ENCODE peak calls at places on chromosomes 7 and 10, in six cellular contexts. One of them, this sample, is unnamed.

GRCh38 chr7:107327986-107328569 is 141.8 kb upstream of the GPR22 start:
- DNase-seq in endothelial cell: no peak
- DNase-seq in mammary epithelial cell: peak
- DNase-seq in pancreas: no peak
- DNase-seq in neural progenitor cell: no peak
- DNase-seq in fibroblast of the aortic adventitia: peak
- DNase-seq in this sample: no peak

GRCh38 chr10:61825001-61825400 is 76.5 kb upstream of the ARID5B start:
- DNase-seq in endothelial cell: no peak
- DNase-seq in mammary epithelial cell: no peak
- DNase-seq in pancreas: no peak
- DNase-seq in neural progenitor cell: no peak
- DNase-seq in fibroblast of the aortic adventitia: no peak
- DNase-seq in this sample: no peak

GRCh38 chr7:641269-641671 is 85.2 kb upstream of the DNAAF5 start:
- DNase-seq in endothelial cell: no peak
- DNase-seq in mammary epithelial cell: no peak
- DNase-seq in pancreas: no peak
- DNase-seq in neural progenitor cell: no peak
- DNase-seq in fibroblast of the aortic adventitia: no peak
- DNase-seq in this sample: no peak

GRCh38 chr10:89975716-89976243 is 274.4 kb downstream of the KIF20B start:
- DNase-seq in endothelial cell: no peak
- DNase-seq in mammary epithelial cell: no peak
- DNase-seq in pancreas: no peak
- DNase-seq in neural progenitor cell: no peak
- DNase-seq in fibroblast of the aortic adventitia: no peak
- DNase-seq in this sample: no peak

GRCh38 chr10:23918839-23919238 is 290.1 kb upstream of the KIAA1217 start:
- DNase-seq in endothelial cell: no peak
- DNase-seq in mammary epithelial cell: peak
- DNase-seq in pancreas: no peak
- DNase-seq in neural progenitor cell: no peak
- DNase-seq in fibroblast of the aortic adventitia: no peak
- DNase-seq in this sample: no peak

GRCh38 chr10:28728396-28728795 is 51.1 kb downstream of the BAMBI start:
- DNase-seq in endothelial cell: no peak
- DNase-seq in mammary epithelial cell: peak
- DNase-seq in pancreas: no peak
- DNase-seq in neural progenitor cell: no peak
- DNase-seq in fibroblast of the aortic adventitia: no peak
- DNase-seq in this sample: no peak

GRCh38 chr7:82441916-82442478 is 1.6 kb downstream of the CACNA2D1 start:
- DNase-seq in endothelial cell: no peak
- DNase-seq in mammary epithelial cell: peak
- DNase-seq in pancreas: no peak
- DNase-seq in neural progenitor cell: peak
- DNase-seq in fibroblast of the aortic adventitia: peak
- DNase-seq in this sample: no peak

GRCh38 chr7:963236-964078 is 9.0 kb upstream of the ADAP1 start:
- DNase-seq in endothelial cell: no peak
- DNase-seq in mammary epithelial cell: no peak
- DNase-seq in pancreas: peak
- DNase-seq in neural progenitor cell: peak
- DNase-seq in fibroblast of the aortic adventitia: no peak
- DNase-seq in this sample: no peak

GRCh38 chr7:51255536-51256243 is 60.9 kb downstream of the COBL start:
- DNase-seq in endothelial cell: no peak
- DNase-seq in mammary epithelial cell: no peak
- DNase-seq in pancreas: no peak
- DNase-seq in neural progenitor cell: peak
- DNase-seq in fibroblast of the aortic adventitia: no peak
- DNase-seq in this sample: no peak

GRCh38 chr10:128539784-128540759 is 413.8 kb upstream of the MKI67 start:
- DNase-seq in endothelial cell: peak
- DNase-seq in mammary epithelial cell: no peak
- DNase-seq in pancreas: no peak
- DNase-seq in neural progenitor cell: peak
- DNase-seq in fibroblast of the aortic adventitia: no peak
- DNase-seq in this sample: peak

DNA sequence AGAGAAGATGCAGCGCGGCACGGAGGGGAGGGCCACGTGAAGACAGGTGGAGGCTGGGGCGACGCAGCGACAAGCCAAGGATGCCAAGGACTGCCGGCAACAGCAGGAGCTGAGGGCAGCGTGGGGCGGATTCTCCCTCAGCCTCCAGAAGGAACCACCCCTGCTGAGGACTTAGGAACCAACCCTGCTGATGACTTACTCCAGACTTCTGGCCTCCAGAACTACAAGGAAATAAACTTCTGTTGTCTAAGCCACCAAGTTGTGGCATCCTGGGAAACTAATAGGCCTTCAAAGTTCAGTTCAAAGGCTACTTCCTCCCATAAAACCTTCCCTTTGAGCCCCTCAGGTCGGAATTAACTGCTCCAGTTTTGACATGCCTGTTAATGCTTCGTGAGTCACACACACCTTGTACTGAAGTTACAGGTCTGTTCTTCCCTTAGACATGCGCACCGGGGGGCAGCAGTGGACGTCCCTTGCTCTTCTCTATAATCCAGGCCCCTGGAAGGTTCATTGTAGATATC is 88.4 kb upstream of the RHEB start:
- DNase-seq in endothelial cell: no peak
- DNase-seq in mammary epithelial cell: peak
- DNase-seq in pancreas: no peak
- DNase-seq in neural progenitor cell: no peak
- DNase-seq in fibroblast of the aortic adventitia: no peak
- DNase-seq in this sample: no peak
- TF ChIP-seq CTCF in endothelial cell: no peak
- TF ChIP-seq CTCF in mammary epithelial cell: no peak
- TF ChIP-seq CTCF in pancreas: no peak
- TF ChIP-seq CTCF in neural progenitor cell: no peak
- TF ChIP-seq CTCF in fibroblast of the aortic adventitia: no peak
- TF ChIP-seq CTCF in this sample: no peak

DNA sequence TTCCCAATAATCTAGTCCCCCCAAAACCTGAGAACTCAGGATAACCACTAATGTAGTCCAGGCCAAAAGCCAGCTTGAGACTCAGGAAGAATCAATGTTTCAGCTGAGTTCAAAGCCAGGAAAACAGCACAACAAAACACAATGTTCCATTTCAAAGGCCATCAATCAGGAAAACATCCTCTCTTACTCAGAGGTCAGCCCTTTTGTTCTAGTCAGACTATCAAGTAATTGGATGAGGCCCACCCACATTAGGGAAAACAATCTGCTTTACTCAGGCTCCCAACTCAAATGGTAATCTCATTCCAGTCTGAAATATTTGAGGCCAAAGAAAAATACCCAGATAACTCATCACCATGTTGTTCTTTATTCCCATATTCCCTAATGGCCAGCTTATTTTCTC is 152.2 kb downstream of the SDHAF3 start:
- DNase-seq in endothelial cell: no peak
- DNase-seq in mammary epithelial cell: no peak
- DNase-seq in pancreas: no peak
- DNase-seq in neural progenitor cell: peak
- DNase-seq in fibroblast of the aortic adventitia: no peak
- DNase-seq in this sample: no peak
- TF ChIP-seq CTCF in endothelial cell: no peak
- TF ChIP-seq CTCF in mammary epithelial cell: no peak
- TF ChIP-seq CTCF in pancreas: no peak
- TF ChIP-seq CTCF in neural progenitor cell: no peak
- TF ChIP-seq CTCF in fibroblast of the aortic adventitia: no peak
- TF ChIP-seq CTCF in this sample: no peak

DNA sequence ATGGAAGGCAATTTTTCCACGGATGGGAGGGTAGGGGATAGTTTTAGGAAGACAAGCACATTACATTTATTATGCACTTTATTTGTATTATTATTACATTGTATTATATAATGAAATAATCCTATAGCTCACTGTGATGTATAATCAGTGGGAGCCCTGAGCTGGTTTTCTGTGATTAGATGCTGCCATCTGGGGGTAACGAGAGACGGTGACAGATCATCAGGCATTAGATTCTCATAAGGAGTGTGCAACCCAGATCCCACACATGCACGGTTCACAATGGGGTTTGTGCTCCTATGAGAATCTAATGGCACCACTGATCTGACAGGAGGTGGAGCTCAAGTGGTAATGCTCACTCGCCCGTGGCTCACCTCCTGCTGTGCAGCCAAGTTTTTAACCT is 103.9 kb upstream of the STK17A start:
- DNase-seq in endothelial cell: no peak
- DNase-seq in mammary epithelial cell: peak
- DNase-seq in pancreas: no peak
- DNase-seq in neural progenitor cell: no peak
- DNase-seq in fibroblast of the aortic adventitia: no peak
- DNase-seq in this sample: no peak
- TF ChIP-seq CTCF in endothelial cell: no peak
- TF ChIP-seq CTCF in mammary epithelial cell: no peak
- TF ChIP-seq CTCF in pancreas: no peak
- TF ChIP-seq CTCF in neural progenitor cell: peak
- TF ChIP-seq CTCF in fibroblast of the aortic adventitia: no peak
- TF ChIP-seq CTCF in this sample: no peak

DNA sequence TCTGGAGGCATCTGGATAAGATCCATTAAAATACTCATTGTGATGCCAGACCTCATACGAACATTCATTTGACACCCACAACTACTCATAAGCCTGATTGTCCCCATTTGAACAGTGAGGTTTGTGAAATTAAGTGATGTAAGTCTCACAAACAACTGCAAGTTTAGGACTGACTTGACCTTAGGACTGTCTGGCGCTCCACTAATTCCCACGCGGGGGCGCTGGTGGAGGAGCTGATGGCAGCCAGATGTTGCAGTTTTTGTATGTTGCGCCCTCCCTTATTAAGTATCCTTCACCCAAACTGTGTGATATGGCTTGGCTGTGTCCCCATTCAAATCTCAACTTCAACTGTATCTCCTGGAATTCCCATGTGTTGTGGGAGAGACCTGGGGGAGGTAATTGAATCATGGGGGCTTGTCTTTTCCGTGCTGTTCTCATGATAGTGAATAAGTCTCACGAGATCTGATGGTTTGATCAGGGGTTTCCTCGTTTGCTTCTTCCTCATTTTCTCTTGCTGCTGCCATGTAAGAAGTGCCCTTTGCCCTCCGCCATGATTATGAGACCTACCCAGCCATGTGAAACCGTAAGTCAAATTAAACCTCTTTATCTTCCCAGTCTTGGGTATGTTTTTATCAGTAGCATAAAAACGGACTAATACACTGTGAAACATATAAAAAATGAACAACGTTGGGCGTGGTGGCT is 20.3 kb upstream of the TIAL1 start:
- DNase-seq in endothelial cell: peak
- DNase-seq in mammary epithelial cell: no peak
- DNase-seq in pancreas: no peak
- DNase-seq in neural progenitor cell: no peak
- DNase-seq in fibroblast of the aortic adventitia: peak
- DNase-seq in this sample: peak
- TF ChIP-seq CTCF in endothelial cell: no peak
- TF ChIP-seq CTCF in mammary epithelial cell: no peak
- TF ChIP-seq CTCF in pancreas: no peak
- TF ChIP-seq CTCF in neural progenitor cell: peak
- TF ChIP-seq CTCF in fibroblast of the aortic adventitia: peak
- TF ChIP-seq CTCF in this sample: no peak

DNA sequence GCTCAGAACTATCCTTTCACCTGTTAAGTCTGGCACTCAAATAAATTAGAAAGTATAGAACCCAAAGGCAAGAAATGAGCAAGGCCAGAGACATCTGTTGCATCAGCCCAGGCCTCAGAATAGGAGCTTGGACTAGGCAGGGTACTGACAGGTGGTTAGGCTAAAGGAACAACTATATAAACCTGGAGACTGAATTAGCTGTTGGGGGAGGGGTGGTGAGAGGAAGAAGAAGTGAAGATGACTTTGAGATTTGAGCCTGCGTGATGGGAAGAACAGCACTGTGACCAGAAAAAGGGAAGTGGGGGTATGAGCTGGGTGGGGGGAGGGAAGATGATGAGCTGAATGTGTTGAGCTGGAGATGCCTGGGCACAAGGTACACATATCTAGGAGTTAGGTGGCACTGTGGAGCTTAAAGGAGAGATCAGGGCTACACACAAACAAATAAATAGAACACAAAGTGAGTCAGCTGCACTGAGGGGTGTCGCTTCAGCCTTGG is 244.7 kb downstream of the PTEN start:
- DNase-seq in endothelial cell: no peak
- DNase-seq in mammary epithelial cell: no peak
- DNase-seq in pancreas: no peak
- DNase-seq in neural progenitor cell: no peak
- DNase-seq in fibroblast of the aortic adventitia: no peak
- DNase-seq in this sample: no peak
- TF ChIP-seq CTCF in endothelial cell: no peak
- TF ChIP-seq CTCF in mammary epithelial cell: no peak
- TF ChIP-seq CTCF in pancreas: no peak
- TF ChIP-seq CTCF in neural progenitor cell: no peak
- TF ChIP-seq CTCF in fibroblast of the aortic adventitia: no peak
- TF ChIP-seq CTCF in this sample: no peak

GRCh38 chr10:116836087-116836486 is 13.2 kb upstream of the ENO4 start:
- DNase-seq in endothelial cell: no peak
- DNase-seq in mammary epithelial cell: no peak
- DNase-seq in pancreas: no peak
- DNase-seq in neural progenitor cell: peak
- DNase-seq in fibroblast of the aortic adventitia: no peak
- DNase-seq in this sample: no peak

GRCh38 chr10:116835658-116836057 is 13.6 kb upstream of the ENO4 start:
- DNase-seq in endothelial cell: no peak
- DNase-seq in mammary epithelial cell: no peak
- DNase-seq in pancreas: no peak
- DNase-seq in neural progenitor cell: no peak
- DNase-seq in fibroblast of the aortic adventitia: no peak
- DNase-seq in this sample: no peak

GRCh38 chr10:116833986-116834760 is 15.1 kb upstream of the ENO4 start:
- DNase-seq in endothelial cell: no peak
- DNase-seq in mammary epithelial cell: no peak
- DNase-seq in pancreas: no peak
- DNase-seq in neural progenitor cell: peak
- DNase-seq in fibroblast of the aortic adventitia: no peak
- DNase-seq in this sample: no peak

GRCh38 chr10:116838143-116838725 is 11.1 kb upstream of the ENO4 start:
- DNase-seq in endothelial cell: no peak
- DNase-seq in mammary epithelial cell: no peak
- DNase-seq in pancreas: no peak
- DNase-seq in neural progenitor cell: no peak
- DNase-seq in fibroblast of the aortic adventitia: no peak
- DNase-seq in this sample: no peak

GRCh38 chr10:116836902-116837513 is 12.3 kb upstream of the ENO4 start:
- DNase-seq in endothelial cell: no peak
- DNase-seq in mammary epithelial cell: no peak
- DNase-seq in pancreas: no peak
- DNase-seq in neural progenitor cell: no peak
- DNase-seq in fibroblast of the aortic adventitia: peak
- DNase-seq in this sample: no peak
- TF ChIP-seq CTCF in endothelial cell: no peak
- TF ChIP-seq CTCF in mammary epithelial cell: no peak
- TF ChIP-seq CTCF in pancreas: no peak
- TF ChIP-seq CTCF in neural progenitor cell: peak
- TF ChIP-seq CTCF in fibroblast of the aortic adventitia: peak
- TF ChIP-seq CTCF in this sample: no peak

GRCh38 chr7:71871446-71871845 is 540.7 kb downstream of the CALN1 start:
- DNase-seq in endothelial cell: no peak
- DNase-seq in mammary epithelial cell: no peak
- DNase-seq in pancreas: no peak
- DNase-seq in neural progenitor cell: peak
- DNase-seq in fibroblast of the aortic adventitia: no peak
- DNase-seq in this sample: no peak
- TF ChIP-seq CTCF in endothelial cell: peak
- TF ChIP-seq CTCF in mammary epithelial cell: no peak
- TF ChIP-seq CTCF in pancreas: no peak
- TF ChIP-seq CTCF in neural progenitor cell: peak
- TF ChIP-seq CTCF in fibroblast of the aortic adventitia: no peak
- TF ChIP-seq CTCF in this sample: no peak

GRCh38 chr7:34281260-34281659 is 375.9 kb downstream of the BMPER start:
- DNase-seq in endothelial cell: no peak
- DNase-seq in mammary epithelial cell: no peak
- DNase-seq in pancreas: no peak
- DNase-seq in neural progenitor cell: no peak
- DNase-seq in fibroblast of the aortic adventitia: no peak
- DNase-seq in this sample: no peak
- TF ChIP-seq CTCF in endothelial cell: no peak
- TF ChIP-seq CTCF in mammary epithelial cell: peak
- TF ChIP-seq CTCF in pancreas: no peak
- TF ChIP-seq CTCF in neural progenitor cell: peak
- TF ChIP-seq CTCF in fibroblast of the aortic adventitia: no peak
- TF ChIP-seq CTCF in this sample: no peak

This sample was measured in glutamatergic neuron.